ENCODE peak calls at places on chromosomes 12 and 14, in four cellular contexts. J is PC-9; B is naive thymus-derived CD4-positive, alpha-beta T cell; X is hepatocyte. H is an unnamed sample.
A peak's percentile ranks its signal among the peaks of the same experiment; 100 is the strongest.

GRCh38 chr14:47438650-47439140 is 236.7 kb downstream of the MDGA2 start:
- DNase-seq in X (no peak), J (no peak), B (no peak), H (no peak)

GRCh38 chr14:89445252-89445973 is 28.4 kb upstream of the FOXN3 start:
- DNase-seq in J (no peak), X (no peak), B (no peak), H (no peak)

GRCh38 chr14:53979747-53980642 is 23.4 kb upstream of the BMP4 start:
- DNase-seq in B (no peak), J (peak; percentile 40), X (no peak), H (no peak)

GRCh38 chr14:99624024-99624423 is 20.0 kb upstream of the CCDC85C start:
- DNase-seq in B (no peak), X (no peak), J (no peak), H (no peak)

GRCh38 chr14:74257078-74257987 is 18.1 kb downstream of the VSX2 start:
- DNase-seq in X (peak; percentile 64), J (peak; percentile 58), B (peak; percentile 64), H (peak; percentile 37)

GRCh38 chr14:24481622-24482324 is 26.3 kb downstream of the CMA1 start:
- DNase-seq in B (peak; percentile 24), X (peak; percentile 46), J (peak; percentile 3), H (peak; percentile 79)

GRCh38 chr12:13173012-13173441 is 23.5 kb upstream of the EMP1 start:
- DNase-seq in J (no peak), X (peak; percentile 63), B (no peak), H (no peak)

GRCh38 chr12:46831335-46832083 is 5.7 kb upstream of the SLC38A4 start:
- DNase-seq in X (peak; percentile 30), B (no peak), J (no peak), H (no peak)

GRCh38 chr12:98373019-98373554 is 142.3 kb upstream of the TMPO start:
- DNase-seq in X (peak; percentile 65), B (no peak), J (no peak), H (peak; percentile 60)

GRCh38 chr12:116200812-116201211 is 76.7 kb downstream of the MED13L start:
- DNase-seq in J (no peak), B (no peak), X (no peak), H (no peak)

GRCh38 chr12:123067654-123068053 is 83.2 kb downstream of the PITPNM2 start:
- DNase-seq in J (no peak), B (no peak), X (no peak), H (no peak)

GRCh38 chr12:102847131-102847530 is 69.9 kb downstream of the PAH start:
- DNase-seq in B (no peak), J (no peak), X (no peak), H (no peak)

GRCh38 chr12:130675121-130675520 is 41.0 kb downstream of the RIMBP2 start:
- DNase-seq in B (no peak), J (no peak), X (no peak), H (no peak)

GRCh38 chr12:16946691-16947090 is 340.7 kb upstream of the LMO3 start:
- DNase-seq in J (no peak), B (no peak), X (no peak), H (no peak)

GRCh38 chr12:88578821-88579518 is 1.3 kb downstream of the KITLG start:
- DNase-seq in X (peak; percentile 53), B (no peak), J (peak; percentile 30), H (peak; percentile 61)

GRCh38 chr14:68970736-68971135 is 8.4 kb downstream of the ACTN1 start:
- DNase-seq in X (no peak), J (no peak), B (no peak), H (no peak)

GRCh38 chr12:96233941-96234461 is 39.8 kb downstream of the ELK3 start:
- DNase-seq in B (no peak), J (no peak), X (peak; percentile 35), H (no peak)

GRCh38 chr12:125766091-125766490 is 700.9 kb downstream of the AACS start:
- DNase-seq in J (no peak), X (no peak), B (no peak), H (no peak)

GRCh38 chr14:65482769-65483438 is 70.4 kb downstream of the FUT8 start:
- DNase-seq in J (no peak), B (no peak), X (no peak), H (no peak)

GRCh38 chr12:58639323-58639934 is 280.9 kb downstream of the LRIG3 start:
- DNase-seq in J (no peak), B (no peak), X (no peak), H (no peak)

GRCh38 chr14:24130717-24131548 is 474 bp downstream of the FITM1 start:
- DNase-seq in J (no peak), X (no peak), B (no peak), H (no peak)

GRCh38 chr12:105617141-105617540 is 286.6 kb downstream of the C12orf75 start:
- DNase-seq in B (no peak), J (no peak), X (no peak), H (no peak)

GRCh38 chr14:81122326-81122725 is 98.4 kb downstream of the GTF2A1 start:
- DNase-seq in J (no peak), X (no peak), B (no peak), H (no peak)

GRCh38 chr12:106586535-106586802 is 3.7 kb downstream of the RFX4 start:
- DNase-seq in X (no peak), J (no peak), B (no peak), H (no peak)

GRCh38 chr12:232731-233614 is 19.0 kb upstream of the SLC6A12 start:
- DNase-seq in B (no peak), X (no peak), J (no peak), H (no peak)

GRCh38 chr14:57290753-57291152 is 22.0 kb downstream of the AP5M1 start:
- DNase-seq in J (no peak), B (no peak), X (peak; percentile 33), H (peak; percentile 88)

GRCh38 chr14:99733551-99734405 is 49.7 kb downstream of the CYP46A1 start:
- DNase-seq in B (no peak), J (no peak), X (no peak), H (no peak)

GRCh38 chr14:75257241-75257640 is 21.4 kb upstream of the FOS start:
- DNase-seq in J (peak; percentile 43), X (no peak), B (no peak), H (no peak)

GRCh38 chr12:46659032-46659703 is 166.6 kb downstream of the SLC38A4 start:
- DNase-seq in X (no peak), B (no peak), J (no peak), H (no peak)

DNA sequence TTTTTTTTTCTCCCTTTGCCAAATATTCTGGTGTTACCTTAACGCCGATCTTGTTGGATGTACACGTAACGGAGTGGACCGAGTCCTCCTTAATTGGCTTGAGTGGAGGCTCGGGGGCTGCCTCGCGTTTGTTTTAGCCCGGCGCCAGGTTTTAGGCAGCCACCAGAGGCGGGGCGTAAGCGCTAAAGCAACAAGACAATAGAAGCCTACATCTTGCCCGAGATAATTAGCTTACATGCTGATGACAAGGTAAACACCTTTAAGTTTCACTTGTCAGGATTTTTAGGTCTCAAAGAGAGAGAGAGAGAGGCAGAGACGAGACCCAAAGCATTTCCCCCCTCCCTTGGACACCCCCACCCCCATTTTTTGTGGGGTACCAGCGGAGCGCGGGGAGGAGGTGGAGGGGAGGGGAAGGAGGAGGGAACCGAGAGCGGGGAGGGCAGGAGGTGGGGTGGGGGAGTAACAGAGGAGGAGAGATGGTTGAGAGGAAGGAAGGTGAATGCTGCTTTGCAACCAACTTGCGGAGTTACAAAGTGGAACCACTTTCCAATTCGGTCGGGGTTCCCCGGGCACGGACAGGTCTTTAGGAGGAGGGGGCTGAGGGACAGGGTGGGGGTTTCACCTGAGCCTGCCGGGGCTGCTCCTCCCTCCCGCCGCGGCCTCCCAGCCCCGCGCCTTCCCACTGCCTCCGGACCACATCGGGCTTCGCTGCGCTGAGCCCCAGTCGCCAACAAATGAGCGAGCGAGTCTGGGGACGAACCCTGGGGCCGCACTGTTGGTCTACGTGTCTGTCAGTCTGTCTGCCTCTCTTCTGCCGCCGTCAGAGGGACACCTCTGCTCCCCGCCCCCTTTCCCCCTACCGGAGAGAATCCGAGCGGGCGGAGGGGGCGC is at the start of gene NKX2-1:
- DNase-seq in X (no peak), J (no peak), B (no peak), H (no peak)
- H3K4me3 ChIP-seq in X (peak within 1 kb of the TSS; percentile 10), J (peak within 1 kb of the TSS; percentile 63), B (no peak within 1 kb of the TSS), H (peak within 1 kb of the TSS; percentile 5)

GRCh38 chr12:77947746-77948145 is 117.1 kb downstream of the NAV3 start:
- DNase-seq in J (no peak), B (no peak), X (no peak), H (no peak)
- H3K27ac ChIP-seq in J (no peak overlapping the region), B (no peak overlapping the region), X (no peak overlapping the region), H (no peak overlapping the region)

GRCh38 chr12:62520361-62520760 is 53.7 kb downstream of the MON2 start:
- DNase-seq in X (no peak), B (no peak), J (no peak), H (no peak)
- H3K4me3 ChIP-seq in X (no peak overlapping the region), B (no peak overlapping the region), J (no peak overlapping the region), H (no peak overlapping the region)

DNA sequence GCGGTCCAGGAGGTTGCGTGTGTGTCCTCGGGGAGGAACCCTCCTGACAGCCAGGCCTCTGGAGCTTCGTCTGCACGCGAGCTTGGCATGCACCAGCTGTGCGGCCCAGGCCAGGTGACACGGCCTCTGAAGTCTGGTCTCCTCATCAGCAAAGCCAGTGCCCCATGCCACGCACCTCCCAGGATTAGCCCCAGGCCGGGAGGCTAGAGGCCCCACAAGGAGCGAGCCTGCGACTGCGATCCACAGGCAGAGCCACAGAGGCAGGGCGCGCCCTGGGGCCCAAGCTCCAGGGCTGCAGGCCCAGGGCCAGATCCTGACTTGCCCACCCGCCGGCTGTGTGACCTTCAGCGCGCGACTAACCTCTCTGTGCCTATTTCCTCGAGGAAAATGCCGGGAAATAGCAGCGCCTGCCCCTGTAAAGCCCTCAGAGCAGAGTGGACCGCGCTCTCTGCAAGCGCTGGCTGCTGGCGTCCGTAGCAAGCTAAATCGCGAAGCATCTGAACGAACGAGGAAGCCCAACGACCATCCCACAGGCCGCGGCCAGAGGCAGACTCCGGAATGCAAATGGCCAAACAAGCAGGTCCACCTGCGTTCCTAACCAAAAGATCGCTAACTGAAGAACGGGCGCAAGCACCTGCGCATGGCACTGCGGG is 492 bp upstream of the BTBD6 start:
- DNase-seq in J (no peak), X (no peak), B (no peak), H (no peak)
- H3K27ac ChIP-seq in J (no peak overlapping the region), X (peak overlapping the region; percentile 88), B (peak overlapping the region; percentile 74), H (peak overlapping the region; percentile 86)

GRCh38 chr14:31205681-31206535 is 1.7 kb downstream of the HECTD1 start:
- DNase-seq in X (peak; percentile 30), J (no peak), B (peak; percentile 14), H (peak; percentile 40)

GRCh38 chr14:31203414-31203742 is 4.2 kb downstream of the HECTD1 start:
- DNase-seq in J (no peak), X (no peak), B (no peak), H (no peak)

GRCh38 chr14:31206536-31207286 is 882 bp downstream of the HECTD1 start:
- DNase-seq in B (peak; percentile 64), X (peak; percentile 40), J (peak; percentile 20), H (peak; percentile 49)

GRCh38 chr14:31207287-31207745 is 277 bp downstream of the HECTD1 start:
- DNase-seq in B (no peak), X (no peak), J (no peak), H (no peak)

GRCh38 chr14:31204593-31205534 is 2.7 kb downstream of the HECTD1 start:
- DNase-seq in B (no peak), X (no peak), J (no peak), H (no peak)
- H3K4me3 ChIP-seq in B (no peak overlapping the region), X (peak overlapping the region; percentile 58), J (peak overlapping the region; percentile 82), H (no peak overlapping the region)